ENCODE peak calls at places on chromosome 5, in seven cellular contexts. One of them, this sample, is unnamed. For H3K4me1, the result is how much of the 10 kb centered on the place peaks cover.

GRCh38 chr5:3659907-3660306 is 64.3 kb downstream of the IRX1 start:
- DNase-seq in thoracic aorta: no peak
- DNase-seq in tibial nerve: no peak
- DNase-seq in neural progenitor cell: no peak
- DNase-seq in A549: no peak
- DNase-seq in HepG2: peak
- DNase-seq in neuronal stem cell: no peak
- DNase-seq in this sample: no peak

GRCh38 chr5:40681351-40682311 is 1.9 kb downstream of the PTGER4 start:
- DNase-seq in neuronal stem cell: no peak
- DNase-seq in tibial nerve: no peak
- DNase-seq in A549: no peak
- DNase-seq in neural progenitor cell: peak
- DNase-seq in HepG2: no peak
- DNase-seq in thoracic aorta: no peak
- DNase-seq in this sample: peak

GRCh38 chr5:15992918-15993317 is 186.7 kb downstream of the MARCHF11 start:
- DNase-seq in thoracic aorta: no peak
- DNase-seq in HepG2: no peak
- DNase-seq in neural progenitor cell: no peak
- DNase-seq in A549: no peak
- DNase-seq in tibial nerve: no peak
- DNase-seq in neuronal stem cell: no peak
- DNase-seq in this sample: no peak

GRCh38 chr5:41115281-41115680 is 44.1 kb upstream of the MROH2B start:
- DNase-seq in A549: no peak
- DNase-seq in thoracic aorta: no peak
- DNase-seq in neural progenitor cell: no peak
- DNase-seq in tibial nerve: no peak
- DNase-seq in HepG2: no peak
- DNase-seq in neuronal stem cell: no peak
- DNase-seq in this sample: no peak

GRCh38 chr5:132425009-132425937 is 55.8 kb downstream of the SLC22A5 start:
- DNase-seq in HepG2: no peak
- DNase-seq in neural progenitor cell: no peak
- DNase-seq in neuronal stem cell: no peak
- DNase-seq in tibial nerve: no peak
- DNase-seq in thoracic aorta: no peak
- DNase-seq in A549: no peak
- DNase-seq in this sample: peak

GRCh38 chr5:44603496-44604272 is 205.1 kb upstream of the MRPS30 start:
- DNase-seq in tibial nerve: no peak
- DNase-seq in neuronal stem cell: no peak
- DNase-seq in HepG2: no peak
- DNase-seq in neural progenitor cell: peak
- DNase-seq in thoracic aorta: no peak
- DNase-seq in A549: no peak
- DNase-seq in this sample: no peak

GRCh38 chr5:155250601-155251000 is 237.0 kb downstream of the KIF4B start:
- DNase-seq in thoracic aorta: no peak
- DNase-seq in A549: no peak
- DNase-seq in neural progenitor cell: peak
- DNase-seq in tibial nerve: no peak
- DNase-seq in HepG2: no peak
- DNase-seq in neuronal stem cell: peak
- DNase-seq in this sample: no peak

GRCh38 chr5:111859533-111860270 is 102.7 kb upstream of the NREP start:
- DNase-seq in neuronal stem cell: no peak
- DNase-seq in A549: no peak
- DNase-seq in tibial nerve: no peak
- DNase-seq in thoracic aorta: no peak
- DNase-seq in HepG2: no peak
- DNase-seq in neural progenitor cell: no peak
- DNase-seq in this sample: no peak

GRCh38 chr5:179261301-179262125 is 83.7 kb downstream of the ADAMTS2 start:
- DNase-seq in thoracic aorta: no peak
- DNase-seq in HepG2: peak
- DNase-seq in A549: no peak
- DNase-seq in tibial nerve: no peak
- DNase-seq in neuronal stem cell: peak
- DNase-seq in neural progenitor cell: peak
- DNase-seq in this sample: peak

GRCh38 chr5:106121972-106122605 is 1548.6 kb downstream of the EFNA5 start:
- DNase-seq in neuronal stem cell: no peak
- DNase-seq in thoracic aorta: no peak
- DNase-seq in tibial nerve: no peak
- DNase-seq in A549: peak
- DNase-seq in HepG2: no peak
- DNase-seq in neural progenitor cell: peak
- DNase-seq in this sample: no peak

GRCh38 chr5:89268460-89268859 is 385.5 kb upstream of the MEF2C start:
- DNase-seq in neuronal stem cell: no peak
- DNase-seq in HepG2: no peak
- DNase-seq in A549: no peak
- DNase-seq in tibial nerve: no peak
- DNase-seq in neural progenitor cell: no peak
- DNase-seq in thoracic aorta: no peak
- DNase-seq in this sample: no peak

GRCh38 chr5:74052441-74052840 is 426.4 kb downstream of the ARHGEF28 start:
- DNase-seq in neuronal stem cell: no peak
- DNase-seq in neural progenitor cell: no peak
- DNase-seq in tibial nerve: no peak
- DNase-seq in A549: no peak
- DNase-seq in thoracic aorta: no peak
- DNase-seq in HepG2: no peak
- DNase-seq in this sample: no peak

GRCh38 chr5:138954257-138955012 is 79.3 kb upstream of the LRRTM2 start:
- DNase-seq in tibial nerve: no peak
- DNase-seq in A549: no peak
- DNase-seq in thoracic aorta: no peak
- DNase-seq in neuronal stem cell: no peak
- DNase-seq in neural progenitor cell: no peak
- DNase-seq in HepG2: no peak
- DNase-seq in this sample: peak

GRCh38 chr5:172661536-172661935 is 20.5 kb downstream of the NEURL1B start:
- DNase-seq in thoracic aorta: no peak
- DNase-seq in HepG2: no peak
- DNase-seq in neuronal stem cell: no peak
- DNase-seq in neural progenitor cell: no peak
- DNase-seq in tibial nerve: no peak
- DNase-seq in A549: no peak
- DNase-seq in this sample: peak

GRCh38 chr5:179267071-179267670 is 78.1 kb downstream of the ADAMTS2 start:
- DNase-seq in thoracic aorta: no peak
- DNase-seq in A549: no peak
- DNase-seq in HepG2: no peak
- DNase-seq in neural progenitor cell: peak
- DNase-seq in neuronal stem cell: no peak
- DNase-seq in tibial nerve: peak
- DNase-seq in this sample: peak

GRCh38 chr5:16540421-16540820 is 74.8 kb upstream of the ZNF622 start:
- DNase-seq in neuronal stem cell: no peak
- DNase-seq in tibial nerve: no peak
- DNase-seq in thoracic aorta: no peak
- DNase-seq in HepG2: no peak
- DNase-seq in A549: no peak
- DNase-seq in neural progenitor cell: no peak
- DNase-seq in this sample: no peak

GRCh38 chr5:42715791-42716190 is 40.8 kb upstream of the CCDC152 start:
- DNase-seq in thoracic aorta: no peak
- DNase-seq in HepG2: no peak
- DNase-seq in tibial nerve: no peak
- DNase-seq in A549: no peak
- DNase-seq in neural progenitor cell: no peak
- DNase-seq in neuronal stem cell: no peak
- DNase-seq in this sample: no peak

GRCh38 chr5:1345876-1346626 is 1.2 kb upstream of the CLPTM1L start:
- DNase-seq in HepG2: no peak
- DNase-seq in neuronal stem cell: no peak
- DNase-seq in tibial nerve: no peak
- DNase-seq in A549: no peak
- DNase-seq in neural progenitor cell: no peak
- DNase-seq in thoracic aorta: no peak
- DNase-seq in this sample: peak

GRCh38 chr5:1343931-1344901 is 683 bp downstream of the CLPTM1L start:
- DNase-seq in thoracic aorta: no peak
- DNase-seq in A549: no peak
- DNase-seq in HepG2: no peak
- DNase-seq in tibial nerve: no peak
- DNase-seq in neuronal stem cell: no peak
- DNase-seq in neural progenitor cell: peak
- DNase-seq in this sample: peak

GRCh38 chr5:1343315-1343751 is 1.6 kb downstream of the CLPTM1L start:
- DNase-seq in A549: no peak
- DNase-seq in neural progenitor cell: no peak
- DNase-seq in tibial nerve: no peak
- DNase-seq in thoracic aorta: no peak
- DNase-seq in neuronal stem cell: no peak
- DNase-seq in HepG2: no peak
- DNase-seq in this sample: peak

GRCh38 chr5:1346627-1347440 is 1.9 kb upstream of the CLPTM1L start:
- DNase-seq in A549: no peak
- DNase-seq in thoracic aorta: no peak
- DNase-seq in tibial nerve: no peak
- DNase-seq in neural progenitor cell: no peak
- DNase-seq in neuronal stem cell: no peak
- DNase-seq in HepG2: no peak
- DNase-seq in this sample: peak

GRCh38 chr5:1344975-1345838 is at the start of gene CLPTM1L:
- DNase-seq in thoracic aorta: peak
- DNase-seq in A549: peak
- DNase-seq in tibial nerve: peak
- DNase-seq in neural progenitor cell: peak
- DNase-seq in HepG2: peak
- DNase-seq in neuronal stem cell: peak
- DNase-seq in this sample: peak
- H3K27ac ChIP-seq in thoracic aorta: peak
- H3K27ac ChIP-seq in A549: peak
- H3K27ac ChIP-seq in tibial nerve: peak
- H3K27ac ChIP-seq in neural progenitor cell: no peak
- H3K27ac ChIP-seq in HepG2: peak
- H3K27ac ChIP-seq in neuronal stem cell: no peak
- H3K27ac ChIP-seq in this sample: peak

GRCh38 chr5:141928051-141928450 is 4.4 kb downstream of the DELE1 start:
- DNase-seq in neuronal stem cell: no peak
- DNase-seq in tibial nerve: no peak
- DNase-seq in thoracic aorta: no peak
- DNase-seq in neural progenitor cell: no peak
- DNase-seq in A549: no peak
- DNase-seq in HepG2: no peak
- DNase-seq in this sample: no peak
- H3K4me1 ChIP-seq in neuronal stem cell: under half
- H3K4me1 ChIP-seq in tibial nerve: under half
- H3K4me1 ChIP-seq in thoracic aorta: under half
- H3K4me1 ChIP-seq in neural progenitor cell: under half
- H3K4me1 ChIP-seq in A549: under half
- H3K4me1 ChIP-seq in HepG2: under half
- H3K4me1 ChIP-seq in this sample: under half

GRCh38 chr5:141838326-141839014 is 39.7 kb downstream of the PCDH1 start:
- DNase-seq in tibial nerve: no peak
- DNase-seq in A549: no peak
- DNase-seq in thoracic aorta: no peak
- DNase-seq in neural progenitor cell: no peak
- DNase-seq in HepG2: no peak
- DNase-seq in neuronal stem cell: no peak
- DNase-seq in this sample: no peak

GRCh38 chr5:141834331-141834730 is 43.9 kb downstream of the PCDH1 start:
- DNase-seq in HepG2: no peak
- DNase-seq in thoracic aorta: no peak
- DNase-seq in tibial nerve: no peak
- DNase-seq in A549: no peak
- DNase-seq in neuronal stem cell: no peak
- DNase-seq in neural progenitor cell: no peak
- DNase-seq in this sample: no peak

GRCh38 chr5:141839015-141839513 is 39.1 kb downstream of the PCDH1 start:
- DNase-seq in HepG2: no peak
- DNase-seq in neural progenitor cell: peak
- DNase-seq in tibial nerve: no peak
- DNase-seq in thoracic aorta: no peak
- DNase-seq in A549: no peak
- DNase-seq in neuronal stem cell: no peak
- DNase-seq in this sample: no peak

GRCh38 chr5:141832131-141832530 is 46.1 kb downstream of the PCDH1 start:
- DNase-seq in tibial nerve: no peak
- DNase-seq in A549: no peak
- DNase-seq in neuronal stem cell: no peak
- DNase-seq in neural progenitor cell: no peak
- DNase-seq in HepG2: no peak
- DNase-seq in thoracic aorta: no peak
- DNase-seq in this sample: no peak

GRCh38 chr5:141835928-141836667 is 42.1 kb downstream of the PCDH1 start:
- DNase-seq in tibial nerve: no peak
- DNase-seq in neural progenitor cell: no peak
- DNase-seq in A549: no peak
- DNase-seq in HepG2: no peak
- DNase-seq in neuronal stem cell: no peak
- DNase-seq in thoracic aorta: no peak
- DNase-seq in this sample: no peak
- H3K4me3 ChIP-seq in tibial nerve: no peak
- H3K4me3 ChIP-seq in neural progenitor cell: no peak
- H3K4me3 ChIP-seq in A549: no peak
- H3K4me3 ChIP-seq in HepG2: no peak
- H3K4me3 ChIP-seq in neuronal stem cell: no peak
- H3K4me3 ChIP-seq in thoracic aorta: peak
- H3K4me3 ChIP-seq in this sample: no peak

GRCh38 chr5:180607861-180608571 is 16.7 kb upstream of the SCGB3A1 start:
- DNase-seq in neural progenitor cell: no peak
- DNase-seq in thoracic aorta: no peak
- DNase-seq in HepG2: peak
- DNase-seq in tibial nerve: no peak
- DNase-seq in neuronal stem cell: no peak
- DNase-seq in A549: no peak
- DNase-seq in this sample: peak

GRCh38 chr5:180609817-180610550 is 18.7 kb upstream of the SCGB3A1 start:
- DNase-seq in thoracic aorta: no peak
- DNase-seq in neural progenitor cell: no peak
- DNase-seq in HepG2: no peak
- DNase-seq in A549: no peak
- DNase-seq in tibial nerve: no peak
- DNase-seq in neuronal stem cell: no peak
- DNase-seq in this sample: no peak

GRCh38 chr5:180608572-180609310 is 17.4 kb upstream of the SCGB3A1 start:
- DNase-seq in neuronal stem cell: no peak
- DNase-seq in A549: no peak
- DNase-seq in thoracic aorta: no peak
- DNase-seq in tibial nerve: no peak
- DNase-seq in HepG2: no peak
- DNase-seq in neural progenitor cell: no peak
- DNase-seq in this sample: no peak

GRCh38 chr5:180611140-180611850 is 20.0 kb upstream of the SCGB3A1 start:
- DNase-seq in A549: peak
- DNase-seq in neural progenitor cell: peak
- DNase-seq in tibial nerve: no peak
- DNase-seq in thoracic aorta: no peak
- DNase-seq in HepG2: peak
- DNase-seq in neuronal stem cell: no peak
- DNase-seq in this sample: no peak

DNA sequence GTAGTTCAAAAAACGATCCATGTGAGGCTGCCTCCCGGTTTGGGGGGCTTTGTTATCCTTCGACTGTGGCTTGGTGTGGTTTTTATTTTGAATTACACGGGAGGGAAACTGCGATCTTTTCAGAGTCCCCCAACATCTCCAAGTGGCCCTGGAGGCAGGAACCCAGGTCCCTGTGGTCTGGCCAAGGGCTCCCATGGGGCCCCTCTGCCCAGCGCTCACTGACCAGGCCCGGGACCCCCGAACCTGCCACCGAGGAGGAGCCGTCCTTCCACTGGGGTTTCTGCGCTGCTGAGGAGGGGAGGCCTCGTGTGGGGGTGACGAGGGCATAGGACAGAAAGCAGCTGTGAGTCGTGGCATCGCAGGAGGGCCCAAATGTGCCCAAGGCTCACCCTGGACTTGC is 18.1 kb upstream of the SCGB3A1 start:
- DNase-seq in tibial nerve: no peak
- DNase-seq in thoracic aorta: no peak
- DNase-seq in A549: no peak
- DNase-seq in HepG2: no peak
- DNase-seq in neural progenitor cell: no peak
- DNase-seq in neuronal stem cell: no peak
- DNase-seq in this sample: no peak
- H3K27ac ChIP-seq in tibial nerve: no peak
- H3K27ac ChIP-seq in thoracic aorta: no peak
- H3K27ac ChIP-seq in A549: no peak
- H3K27ac ChIP-seq in HepG2: no peak
- H3K27ac ChIP-seq in neural progenitor cell: no peak
- H3K27ac ChIP-seq in neuronal stem cell: no peak
- H3K27ac ChIP-seq in this sample: no peak